ENCODE peak calls at places on chromosomes 1 and 21, in eight cellular contexts. M, N, I, J, V, B, Y and O are unnamed samples.
A peak's percentile ranks its signal among the peaks of the same experiment; 100 is the strongest.

GRCh38 chr1:37561794-37562132 is 5.0 kb downstream of the DNALI1 start:
- DNase-seq in Y (peak; percentile 5), J (peak; percentile 22), N (no peak), M (peak; percentile 67), B (peak; percentile 16), V (no peak), I (peak; percentile 17), O (no peak)

GRCh38 chr1:151716771-151717631 is at the start of gene CELF3:
- DNase-seq in Y (no peak), M (no peak), N (peak; percentile 25), J (no peak), I (peak; percentile 66), B (no peak), V (no peak), O (no peak)

GRCh38 chr1:170732262-170732595 is 68.3 kb downstream of the PRRX1 start:
- DNase-seq in I (no peak), J (no peak), Y (no peak), V (no peak), N (no peak), M (peak; percentile 80), B (no peak), O (no peak)

GRCh38 chr1:209432443-209432825 is 151.1 kb upstream of the CAMK1G start:
- DNase-seq in Y (no peak), J (no peak), V (no peak), B (peak; percentile 51), N (no peak), M (no peak), I (no peak), O (no peak)

GRCh38 chr1:174892016-174892415 is 107.7 kb upstream of the CACYBP start:
- DNase-seq in Y (no peak), B (no peak), J (no peak), V (no peak), I (no peak), N (no peak), M (no peak), O (no peak)

GRCh38 chr1:78005755-78006154 is 1.0 kb downstream of the DNAJB4 start:
- DNase-seq in N (peak; percentile 59), Y (no peak), M (peak; percentile 91), J (no peak), V (no peak), B (peak; percentile 76), I (no peak), O (no peak)

GRCh38 chr1:3575953-3576352 is 35.4 kb downstream of the MEGF6 start:
- DNase-seq in Y (no peak), B (no peak), N (no peak), M (no peak), J (no peak), V (no peak), I (no peak), O (no peak)

GRCh38 chr1:219380463-219380862 is 206.8 kb downstream of the LYPLAL1 start:
- DNase-seq in J (no peak), Y (no peak), I (no peak), M (no peak), V (no peak), N (no peak), B (no peak), O (no peak)

GRCh38 chr21:31366825-31367224 is 22.8 kb upstream of the TIAM1 start:
- DNase-seq in M (peak; percentile 89), V (no peak), Y (no peak), N (no peak), I (no peak), B (peak; percentile 96), J (no peak), O (no peak)

GRCh38 chr21:39251326-39251725 is 62.1 kb downstream of the BRWD1 start:
- DNase-seq in J (no peak), N (no peak), I (no peak), Y (no peak), V (no peak), B (no peak), M (peak; percentile 34), O (no peak)

GRCh38 chr1:156750932-156751723 is at the start of gene HDGF:
- DNase-seq in J (peak; percentile 44), N (peak; percentile 27), Y (peak; percentile 16), M (no peak), I (peak; percentile 61), V (peak; percentile 43), B (no peak), O (no peak)

GRCh38 chr1:57424231-57425027 is 569 bp upstream of the DAB1 start:
- DNase-seq in J (no peak), V (no peak), M (peak; percentile 29), N (peak; percentile 19), B (no peak), I (peak; percentile 71), Y (no peak), O (peak; percentile 78)

GRCh38 chr1:116472431-116472961 is 98.3 kb downstream of the CD58 start:
- DNase-seq in I (no peak), J (no peak), M (peak; percentile 11), Y (no peak), N (peak; percentile 74), B (no peak), V (no peak), O (no peak)

GRCh38 chr1:51421961-51422360 is 91.6 kb upstream of the TTC39A start:
- DNase-seq in Y (no peak), I (no peak), V (no peak), B (peak; percentile 53), M (peak; percentile 73), J (no peak), N (peak; percentile 34), O (no peak)

GRCh38 chr1:246428542-246429308 is 78.4 kb downstream of the SMYD3 start:
- DNase-seq in J (no peak), V (no peak), Y (no peak), N (peak; percentile 60), I (no peak), B (peak; percentile 54), M (peak; percentile 97), O (no peak)

GRCh38 chr1:185646202-185646683 is 87.9 kb upstream of the HMCN1 start:
- DNase-seq in M (peak; percentile 95), B (peak; percentile 100), N (peak; percentile 97), J (no peak), I (peak; percentile 20), Y (no peak), V (no peak), O (no peak)

GRCh38 chr1:192958871-192959270 is 100.3 kb downstream of the UCHL5 start:
- DNase-seq in J (no peak), I (no peak), M (peak; percentile 86), N (no peak), B (peak; percentile 47), V (no peak), Y (no peak), O (no peak)

GRCh38 chr1:79042117-79042516 is 35.6 kb upstream of the ADGRL4 start:
- DNase-seq in I (no peak), J (no peak), N (no peak), V (no peak), B (peak; percentile 64), Y (no peak), M (peak; percentile 73), O (no peak)

GRCh38 chr21:35738342-35738961 is 321.9 kb downstream of the SETD4 start:
- DNase-seq in M (no peak), V (no peak), J (no peak), N (peak; percentile 32), Y (no peak), I (no peak), B (peak; percentile 76), O (no peak)

GRCh38 chr1:17926906-17927305 is 171.8 kb downstream of the ACTL8 start:
- DNase-seq in J (no peak), N (no peak), M (no peak), I (no peak), B (no peak), V (no peak), Y (no peak), O (no peak)

GRCh38 chr1:65281846-65282245 is 27.5 kb upstream of the DNAJC6 start:
- DNase-seq in B (no peak), N (no peak), Y (no peak), I (peak; percentile 8), V (no peak), J (no peak), M (no peak), O (no peak)

GRCh38 chr1:1670866-1671265 is 12.1 kb upstream of the CDK11B start:
- DNase-seq in J (no peak), M (no peak), B (no peak), N (no peak), Y (no peak), V (no peak), I (no peak), O (peak; percentile 51)

GRCh38 chr1:198734323-198735008 is 95.6 kb downstream of the PTPRC start:
- DNase-seq in I (no peak), N (no peak), M (no peak), V (no peak), J (no peak), B (no peak), Y (no peak), O (no peak)

GRCh38 chr1:23930270-23930669 is 17.1 kb upstream of the CNR2 start:
- DNase-seq in V (no peak), I (no peak), N (no peak), B (no peak), J (no peak), Y (no peak), M (no peak), O (no peak)

GRCh38 chr1:22332795-22333499 is 118.7 kb upstream of the ZBTB40 start:
- DNase-seq in I (no peak), J (no peak), M (no peak), B (no peak), V (no peak), Y (no peak), N (no peak), O (peak; percentile 66)

GRCh38 chr1:26027716-26028489 is 6.3 kb downstream of the EXTL1 start:
- DNase-seq in M (peak; percentile 6), I (no peak), N (no peak), Y (no peak), V (no peak), B (no peak), J (no peak), O (no peak)

GRCh38 chr1:59714966-59715365 is 99.8 kb upstream of the HOOK1 start:
- DNase-seq in V (no peak), B (no peak), N (no peak), M (no peak), J (no peak), I (no peak), Y (no peak), O (no peak)

GRCh38 chr1:200525167-200526123 is 95.1 kb downstream of the KIF14 start:
- DNase-seq in N (no peak), J (no peak), V (no peak), Y (no peak), B (no peak), M (peak; percentile 81), I (no peak), O (no peak)

GRCh38 chr1:19676438-19676922 is 11.8 kb downstream of the HTR6 start:
- DNase-seq in N (no peak), B (peak; percentile 49), Y (no peak), I (peak; percentile 84), V (no peak), M (peak; percentile 96), J (no peak), O (peak; percentile 93)

GRCh38 chr1:149843302-149844041 is 55.9 kb upstream of the BOLA1 start:
- DNase-seq in J (no peak), M (no peak), Y (no peak), N (peak; percentile 33), I (no peak), B (peak; percentile 21), V (no peak), O (no peak)

GRCh38 chr21:36549470-36549869 is 69.5 kb upstream of the CLDN14 start:
- DNase-seq in V (no peak), B (no peak), I (no peak), J (no peak), M (no peak), N (no peak), Y (no peak), O (no peak)

GRCh38 chr21:16279658-16280581 is 550.1 kb downstream of the USP25 start:
- DNase-seq in J (no peak), V (no peak), I (peak; percentile 28), M (peak; percentile 61), Y (no peak), B (no peak), N (no peak), O (peak; percentile 72)

GRCh38 chr21:44687671-44688070 is 5.7 kb upstream of the KRTAP12-1 start:
- DNase-seq in I (no peak), Y (no peak), B (no peak), V (no peak), M (no peak), N (no peak), J (no peak), O (peak; percentile 53)

GRCh38 chr1:9350011-9350907 is 57.6 kb downstream of the SPSB1 start:
- DNase-seq in I (no peak), B (no peak), M (peak; percentile 79), V (no peak), N (peak; percentile 46), Y (no peak), J (no peak), O (peak; percentile 89)